ENCODE peak calls at places on chromosomes 5 and 9, in five cellular contexts. C is IMR-90, Y is Peyer's patch, D is tibial nerve, I is A549. E is an unnamed sample.

GRCh38 chr9:69131682-69132081 is 42.4 kb upstream of the TJP2 start:
- DNase-seq in C (peak), D (peak), Y (peak), I (peak), E (peak)

GRCh38 chr9:93183663-93184438 is at the start of gene WNK2:
- DNase-seq in I (peak), Y (peak), D (no peak), C (no peak), E (no peak)

GRCh38 chr5:18745988-18746615 is 1111.8 kb downstream of the TAF11L14 start:
- DNase-seq in Y (peak), C (no peak), D (no peak), I (peak), E (no peak)

GRCh38 chr9:110316255-110316921 is 21.3 kb downstream of the TXNDC8 start:
- DNase-seq in D (no peak), C (no peak), Y (no peak), I (no peak), E (no peak)

GRCh38 chr5:90014420-90014819 is 395.1 kb downstream of the CETN3 start:
- DNase-seq in I (no peak), C (no peak), D (no peak), Y (no peak), E (no peak)

GRCh38 chr9:104606202-104606601 is 775 bp upstream of the OR13C2 start:
- DNase-seq in Y (no peak), D (no peak), C (no peak), I (no peak), E (no peak)

GRCh38 chr9:92059669-92060068 is 55.5 kb downstream of the SPTLC1 start:
- DNase-seq in D (no peak), I (no peak), Y (no peak), C (no peak), E (no peak)

GRCh38 chr5:142722146-142722545 is 36.3 kb upstream of the FGF1 start:
- DNase-seq in C (peak), D (no peak), I (no peak), Y (no peak), E (no peak)

GRCh38 chr9:27514551-27514950 is 9.5 kb upstream of the IFNK start:
- DNase-seq in I (no peak), Y (no peak), C (no peak), D (no peak), E (no peak)

GRCh38 chr9:73149371-73150067 is 2.1 kb upstream of the ANXA1 start:
- DNase-seq in I (peak), Y (peak), C (peak), D (no peak), E (no peak)

GRCh38 chr5:115541586-115541985 is 3.0 kb downstream of the FEM1C start:
- DNase-seq in D (no peak), I (no peak), C (peak), Y (no peak), E (no peak)

GRCh38 chr5:61274561-61274960 is 57.5 kb upstream of the ZSWIM6 start:
- DNase-seq in Y (no peak), I (no peak), D (no peak), C (peak), E (no peak)

GRCh38 chr5:63245271-63245670 is 666.7 kb downstream of the LRRC70 start:
- DNase-seq in C (no peak), I (no peak), Y (no peak), D (no peak), E (no peak)

GRCh38 chr5:56669534-56670483 is 145.5 kb upstream of the MAP3K1 start:
- DNase-seq in I (no peak), D (peak), C (peak), Y (peak), E (no peak)

GRCh38 chr5:107294669-107295068 is 376.1 kb downstream of the EFNA5 start:
- DNase-seq in I (no peak), D (no peak), Y (no peak), C (no peak), E (no peak)

GRCh38 chr5:41558295-41558694 is 47.9 kb upstream of the PLCXD3 start:
- DNase-seq in D (no peak), C (no peak), Y (no peak), I (no peak), E (no peak)

GRCh38 chr9:77015291-77016048 is 4.0 kb upstream of the FOXB2 start:
- DNase-seq in D (no peak), C (no peak), Y (no peak), I (no peak), E (no peak)

GRCh38 chr5:139764250-139764791 is 31.3 kb upstream of the PSD2 start:
- DNase-seq in I (no peak), Y (peak), C (no peak), D (no peak), E (no peak)

GRCh38 chr5:74179183-74179582 is 461.3 kb downstream of the ENC1 start:
- DNase-seq in D (no peak), C (peak), Y (no peak), I (no peak), E (no peak)

GRCh38 chr9:26870292-26870691 is 22.3 kb downstream of the CAAP1 start:
- DNase-seq in D (no peak), I (peak), Y (no peak), C (peak), E (no peak)

GRCh38 chr5:122880749-122881148 is 35.3 kb downstream of the SNX24 start:
- DNase-seq in D (no peak), I (no peak), C (no peak), Y (no peak), E (no peak)

GRCh38 chr9:79353856-79354520 is 217.8 kb upstream of the TLE4 start:
- DNase-seq in C (peak), D (no peak), I (peak), Y (no peak), E (no peak)

GRCh38 chr5:171667341-171668096 is 118.1 kb upstream of the SMIM23 start:
- DNase-seq in I (no peak), D (peak), Y (no peak), C (peak), E (no peak)

GRCh38 chr5:170341545-170341944 is 44.0 kb upstream of the LCP2 start:
- DNase-seq in I (no peak), Y (no peak), D (no peak), C (no peak), E (no peak)

GRCh38 chr5:24909210-24909609 is 264.4 kb upstream of the CDH10 start:
- DNase-seq in C (no peak), D (no peak), I (no peak), Y (no peak), E (no peak)

GRCh38 chr5:100902406-100903035 is 561 bp downstream of the ST8SIA4 start:
- DNase-seq in Y (peak), I (peak), C (no peak), D (no peak), E (no peak)

GRCh38 chr5:43041131-43041668 is 1.1 kb upstream of the ANXA2R start:
- DNase-seq in Y (peak), C (no peak), I (peak), D (no peak), E (no peak)

GRCh38 chr5:132437604-132438275 is 52.8 kb downstream of the IRF1 start:
- DNase-seq in Y (peak), D (peak), C (peak), I (peak), E (peak)

GRCh38 chr5:99105216-99105615 is 176.4 kb upstream of the CHD1 start:
- DNase-seq in D (no peak), Y (no peak), C (no peak), I (no peak), E (no peak)

GRCh38 chr9:6973762-6974161 is 216.0 kb downstream of the KDM4C start:
- DNase-seq in Y (no peak), I (no peak), C (peak), D (no peak), E (no peak)

GRCh38 chr9:106487256-106487655 is 375.7 kb upstream of the ZNF462 start:
- DNase-seq in I (no peak), D (no peak), C (no peak), Y (no peak), E (no peak)

GRCh38 chr5:37206733-37207132 is 42.4 kb downstream of the CPLANE1 start:
- DNase-seq in C (no peak), I (no peak), D (no peak), Y (no peak), E (no peak)

GRCh38 chr5:159752622-159753275 is 163.5 kb upstream of the ADRA1B start:
- DNase-seq in I (no peak), Y (no peak), C (no peak), D (no peak), E (no peak)

GRCh38 chr5:178839319-178839704 is 20.4 kb upstream of the ZNF354B start:
- DNase-seq in I (peak), Y (peak), C (no peak), D (peak), E (no peak)

GRCh38 chr9:95570646-95571045 is 53.9 kb upstream of the PTCH1 start:
- DNase-seq in I (no peak), C (no peak), D (no peak), Y (peak), E (no peak)

GRCh38 chr9:88927510-88927909 is 63.8 kb upstream of the S1PR3 start:
- DNase-seq in Y (no peak), D (no peak), I (no peak), C (no peak), E (no peak)

GRCh38 chr5:135332519-135333150 is 66.4 kb downstream of the MACROH2A1 start:
- DNase-seq in D (no peak), I (peak), Y (no peak), C (peak), E (no peak)

GRCh38 chr9:137019891-137020683 is 8.0 kb downstream of the ABCA2 start:
- DNase-seq in I (no peak), Y (no peak), C (no peak), D (no peak), E (no peak)
- TF ChIP-seq POLR2A in I (no peak), Y (no peak), C (no peak), D (no peak), E (no peak)

GRCh38 chr5:181242031-181242451 is 1.7 kb downstream of the RACK1 start:
- DNase-seq in I (no peak), C (no peak), Y (no peak), D (no peak), E (no peak)

GRCh38 chr5:181243521-181244307 is at the start of gene RACK1:
- DNase-seq in C (peak), D (peak), Y (peak), I (peak), E (no peak)

GRCh38 chr5:181239062-181239663 is 4.5 kb downstream of the RACK1 start:
- DNase-seq in I (no peak), Y (no peak), D (no peak), C (no peak), E (no peak)

GRCh38 chr5:181243020-181243520 is 636 bp downstream of the RACK1 start:
- DNase-seq in Y (no peak), C (no peak), I (no peak), D (no peak), E (no peak)

GRCh38 chr5:181241393-181241975 is 2.2 kb downstream of the RACK1 start:
- DNase-seq in D (no peak), I (peak), Y (no peak), C (peak), E (no peak)
- TF ChIP-seq POLR2A in D (no peak), I (no peak), Y (no peak), C (no peak), E (no peak)

GRCh38 chr5:141639357-141640050 is 2.7 kb downstream of the RELL2 start:
- DNase-seq in C (no peak), Y (no peak), I (no peak), D (no peak), E (no peak)
- TF ChIP-seq POLR2A in C (no peak), Y (no peak), I (no peak), D (no peak), E (no peak)

DNA sequence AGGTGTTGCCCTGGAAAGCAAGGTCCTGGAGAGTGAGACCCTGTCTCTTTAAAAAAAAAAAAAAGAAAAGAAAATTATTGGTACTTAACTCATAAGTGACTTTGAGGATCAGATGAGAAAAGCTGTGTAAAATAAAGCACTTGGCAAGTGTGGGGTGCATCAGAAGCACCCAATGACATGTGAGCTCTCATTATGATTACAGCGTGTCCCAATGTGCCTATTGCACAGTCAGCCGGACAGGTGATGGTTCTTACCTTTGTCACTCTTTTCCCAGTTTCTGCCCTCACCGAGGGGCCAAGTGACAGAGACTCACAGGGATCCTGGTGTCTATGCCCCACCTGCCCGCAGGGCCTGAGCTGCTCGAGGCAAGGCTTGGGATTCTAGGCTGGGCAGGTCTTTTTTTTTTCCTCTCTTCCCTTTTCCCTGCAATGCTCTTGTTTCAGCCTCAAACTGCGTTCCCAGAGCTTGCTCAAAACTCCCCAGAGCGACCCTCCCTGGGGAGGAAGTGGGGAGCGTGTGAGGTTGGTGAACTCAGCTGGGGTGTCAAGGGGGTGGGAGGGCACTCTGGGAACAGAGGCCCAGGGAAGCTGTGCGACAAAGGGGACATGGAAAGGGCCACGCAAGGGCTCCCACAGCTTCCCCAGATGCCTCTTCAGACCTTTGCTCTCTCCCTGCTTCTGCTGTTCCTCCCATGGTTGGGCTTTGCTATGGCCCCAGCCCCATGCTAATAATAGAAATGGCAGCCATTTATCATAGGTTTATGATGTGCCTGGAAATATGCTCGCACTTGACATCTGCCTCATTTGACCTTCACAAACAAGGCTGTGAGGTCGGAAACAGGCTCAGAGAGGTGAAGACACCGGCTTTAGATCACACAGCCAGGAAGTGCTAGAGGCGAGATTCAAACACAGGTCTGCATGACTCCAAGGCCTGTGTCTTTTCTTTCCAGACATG is 40.7 kb upstream of the IL17B start:
- DNase-seq in C (no peak), Y (no peak), D (no peak), I (no peak), E (no peak)
- TF ChIP-seq POLR2A in C (no peak), Y (no peak), D (no peak), I (no peak), E (no peak)

GRCh38 chr9:115231116-115231515 is 113.2 kb upstream of the TNC start:
- DNase-seq in I (no peak), C (no peak), Y (no peak), D (no peak), E (no peak)

GRCh38 chr9:115232375-115232774 is 114.4 kb upstream of the TNC start:
- DNase-seq in I (no peak), C (no peak), Y (no peak), D (no peak), E (no peak)

GRCh38 chr9:115235221-115235620 is 117.3 kb upstream of the TNC start:
- DNase-seq in C (no peak), Y (no peak), I (no peak), D (no peak), E (no peak)

GRCh38 chr9:115237383-115238087 is 119.6 kb upstream of the TNC start:
- DNase-seq in D (peak), C (no peak), I (no peak), Y (peak), E (peak)

DNA sequence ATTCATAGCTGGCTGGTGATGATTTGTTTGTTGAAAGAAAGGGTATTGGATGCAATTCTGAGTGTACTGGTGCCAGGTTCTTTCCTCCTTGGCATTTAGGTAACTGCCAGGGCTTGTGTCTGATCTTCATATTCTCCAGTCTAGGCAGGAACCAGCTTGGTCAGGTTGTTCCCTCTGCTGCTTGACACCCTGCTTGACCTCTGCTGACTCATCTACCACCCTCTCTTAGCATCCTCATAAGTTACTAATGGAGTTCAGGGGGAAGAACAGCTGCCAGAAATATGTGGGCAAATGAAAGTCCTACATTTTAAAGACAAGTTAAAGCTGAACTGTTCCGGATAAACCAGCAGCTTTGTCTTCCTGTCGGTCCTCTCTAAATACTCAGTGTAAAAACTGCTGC is 116.1 kb upstream of the TNC start:
- DNase-seq in D (no peak), C (peak), I (peak), Y (no peak), E (no peak)
- TF ChIP-seq POLR2A in D (no peak), C (no peak), I (no peak), Y (no peak), E (no peak)

GRCh38 chr5:92775711-92776615 is 805.1 kb downstream of the NR2F1-AS1 start:
- DNase-seq in Y (no peak), I (no peak), D (no peak), C (peak), E (no peak)

GRCh38 chr5:92778261-92778660 is 802.8 kb downstream of the NR2F1-AS1 start:
- DNase-seq in I (no peak), D (no peak), C (no peak), Y (no peak), E (no peak)

GRCh38 chr5:92779536-92779935 is 801.5 kb downstream of the NR2F1-AS1 start:
- DNase-seq in D (no peak), C (no peak), Y (no peak), I (no peak), E (no peak)

GRCh38 chr5:92777421-92777820 is 803.6 kb downstream of the NR2F1-AS1 start:
- DNase-seq in I (no peak), Y (no peak), C (peak), D (no peak), E (no peak)

GRCh38 chr5:92780057-92780456 is 801.0 kb downstream of the NR2F1-AS1 start:
- DNase-seq in C (no peak), D (no peak), I (no peak), Y (no peak), E (no peak)
- TF ChIP-seq POLR2A in C (no peak), D (no peak), I (no peak), Y (no peak), E (no peak)

GRCh38 chr9:127783644-127784043 is 2.2 kb upstream of the CDK9 start:
- DNase-seq in D (no peak), I (no peak), Y (no peak), C (no peak), E (no peak)

GRCh38 chr9:127788337-127789011 is 2.6 kb downstream of the CDK9 start:
- DNase-seq in D (no peak), Y (no peak), C (no peak), I (no peak), E (no peak)

GRCh38 chr9:127785023-127785932 is 556 bp upstream of the CDK9 start:
- DNase-seq in I (peak), D (peak), Y (peak), C (peak), E (no peak)

GRCh38 chr9:127786773-127787123 is 914 bp downstream of the CDK9 start:
- DNase-seq in I (no peak), C (no peak), D (no peak), Y (no peak), E (no peak)

GRCh38 chr9:127785933-127786772 is at the start of gene CDK9:
- DNase-seq in I (peak), Y (peak), D (peak), C (peak), E (no peak)
- TF ChIP-seq POLR2A in I (peak), Y (peak), D (peak), C (peak), E (peak)

GRCh38 chr9:132589148-132590036 is 7.0 kb downstream of the BARHL1 start:
- DNase-seq in Y (no peak), I (no peak), C (no peak), D (no peak), E (no peak)

GRCh38 chr9:132591244-132591643 is 8.8 kb downstream of the BARHL1 start:
- DNase-seq in D (no peak), C (no peak), Y (no peak), I (no peak), E (no peak)

GRCh38 chr9:132590037-132590317 is 7.6 kb downstream of the BARHL1 start:
- DNase-seq in C (no peak), D (no peak), I (no peak), Y (no peak), E (no peak)

GRCh38 chr9:132591751-132592314 is 9.4 kb downstream of the BARHL1 start:
- DNase-seq in C (no peak), Y (no peak), D (no peak), I (no peak), E (no peak)

DNA sequence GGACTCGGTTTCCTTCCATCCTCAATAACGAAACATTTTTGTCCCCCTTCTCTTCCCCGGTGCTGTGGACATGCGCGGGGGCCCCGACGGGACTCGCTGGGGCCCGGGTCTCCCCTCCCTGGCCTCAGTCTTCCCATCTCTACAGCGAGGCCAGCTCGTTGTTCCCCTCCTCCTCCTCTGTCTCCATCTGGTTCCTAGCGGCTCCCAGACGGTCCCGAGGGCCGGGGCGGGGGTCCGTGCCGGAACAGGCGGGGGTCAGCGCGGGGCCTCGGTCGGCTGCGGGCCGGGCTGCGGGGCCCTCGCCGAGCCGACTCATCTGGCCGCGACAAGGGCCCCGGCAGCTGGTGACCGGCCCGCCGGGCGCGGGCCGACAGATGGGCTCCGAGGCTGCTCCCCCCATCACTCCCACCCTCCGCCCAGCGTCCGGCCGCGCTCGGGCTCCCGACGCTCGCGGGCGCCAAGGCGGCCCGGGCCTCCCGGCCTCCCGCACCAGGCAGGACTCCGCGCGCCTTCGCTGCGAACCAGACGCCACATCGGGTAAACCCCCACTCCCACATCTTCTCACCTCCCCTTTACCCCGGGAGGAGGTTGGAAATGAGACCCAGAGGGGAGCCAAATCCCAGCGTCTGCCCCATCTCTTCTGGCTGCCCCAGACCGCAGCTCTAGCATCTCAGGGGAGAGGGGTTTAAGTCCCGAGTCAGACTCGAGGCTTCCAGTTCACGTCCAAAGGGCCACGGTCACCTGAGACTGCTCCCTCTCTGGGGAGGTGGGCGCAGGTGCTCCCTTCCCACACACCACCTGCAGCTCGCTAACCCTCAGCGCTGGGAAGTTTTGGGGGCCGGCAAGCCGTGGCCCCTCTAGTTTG is 8.1 kb downstream of the BARHL1 start:
- DNase-seq in Y (no peak), C (no peak), D (no peak), I (no peak), E (no peak)
- TF ChIP-seq POLR2A in Y (no peak), C (no peak), D (no peak), I (no peak), E (no peak)